ENCODE peak calls at places on chromosomes 13 and 19, in eight cellular contexts. A, P, M, I, G, C, F and Z are unnamed samples.

GRCh38 chr13:70959376-70959775 is 851.1 kb upstream of the KLHL1 start:
- DNase-seq in F (no peak), M (no peak), G (no peak), P (no peak), I (no peak), A (no peak), C (no peak), Z (no peak)

GRCh38 chr19:38388310-38389100 is at the start of gene SPRED3:
- DNase-seq in G (no peak), M (peak), I (no peak), A (peak), P (no peak), C (no peak), F (no peak), Z (peak)

GRCh38 chr19:48616041-48616436 is 1.2 kb upstream of the FAM83E start:
- DNase-seq in I (no peak), G (no peak), P (no peak), A (no peak), C (no peak), F (no peak), M (peak), Z (no peak)

GRCh38 chr13:75704194-75704941 is 68.2 kb downstream of the LMO7 start:
- DNase-seq in G (peak), C (peak), F (peak), I (no peak), P (no peak), A (peak), M (no peak), Z (no peak)

GRCh38 chr19:29202281-29202680 is 10.7 kb downstream of the UQCRFS1 start:
- DNase-seq in C (no peak), F (no peak), G (no peak), P (no peak), A (no peak), M (no peak), I (no peak), Z (no peak)

GRCh38 chr19:9945319-9945966 is 9.1 kb upstream of the OLFM2 start:
- DNase-seq in F (peak), M (no peak), A (peak), I (peak), P (peak), C (peak), G (peak), Z (peak)

GRCh38 chr13:82165396-82166174 is 1716.7 kb downstream of the SLITRK1 start:
- DNase-seq in G (no peak), M (peak), I (no peak), C (no peak), P (no peak), F (no peak), A (no peak), Z (no peak)

GRCh38 chr13:105462981-105463380 is 1072.5 kb downstream of the EFNB2 start:
- DNase-seq in I (no peak), G (no peak), C (no peak), F (no peak), P (no peak), M (no peak), A (peak), Z (no peak)

GRCh38 chr13:35598233-35598632 is 121.7 kb upstream of the MAB21L1 start:
- DNase-seq in F (no peak), C (no peak), A (no peak), P (no peak), I (no peak), M (no peak), G (no peak), Z (no peak)

GRCh38 chr13:91381371-91381770 is 17.1 kb upstream of the GPC5 start:
- DNase-seq in P (no peak), C (peak), A (peak), G (no peak), M (no peak), I (no peak), F (peak), Z (no peak)

GRCh38 chr13:62243146-62243545 is 827.5 kb upstream of the PCDH20 start:
- DNase-seq in F (no peak), A (no peak), C (no peak), G (no peak), I (no peak), M (no peak), P (no peak), Z (no peak)

DNA sequence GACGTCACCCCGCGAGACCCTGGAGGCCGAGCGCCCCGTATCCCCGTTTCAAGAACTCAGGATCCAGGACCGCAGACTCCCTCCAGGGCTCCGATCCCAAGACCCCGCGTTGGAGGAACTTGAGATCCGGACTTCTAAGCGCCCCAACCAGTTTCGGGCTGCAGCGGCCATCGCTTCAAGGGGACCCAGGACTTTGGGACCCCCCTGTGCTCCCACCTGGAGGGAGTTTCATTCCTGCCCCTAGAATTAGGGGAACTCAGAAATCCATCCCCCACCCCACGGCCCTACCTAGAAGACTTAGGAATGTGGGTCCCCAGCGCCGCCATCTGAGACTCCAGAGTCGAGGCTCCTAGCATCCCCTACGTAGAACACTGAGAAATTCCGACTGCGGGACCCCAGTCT is 399 bp downstream of the PLEKHG2 start:
- DNase-seq in F (no peak), M (no peak), A (no peak), I (no peak), G (no peak), P (no peak), C (no peak), Z (no peak)
- TF ChIP-seq CTCF in F (no peak), M (peak), A (peak), I (peak), G (peak), P (no peak), C (no peak), Z (peak)

DNA sequence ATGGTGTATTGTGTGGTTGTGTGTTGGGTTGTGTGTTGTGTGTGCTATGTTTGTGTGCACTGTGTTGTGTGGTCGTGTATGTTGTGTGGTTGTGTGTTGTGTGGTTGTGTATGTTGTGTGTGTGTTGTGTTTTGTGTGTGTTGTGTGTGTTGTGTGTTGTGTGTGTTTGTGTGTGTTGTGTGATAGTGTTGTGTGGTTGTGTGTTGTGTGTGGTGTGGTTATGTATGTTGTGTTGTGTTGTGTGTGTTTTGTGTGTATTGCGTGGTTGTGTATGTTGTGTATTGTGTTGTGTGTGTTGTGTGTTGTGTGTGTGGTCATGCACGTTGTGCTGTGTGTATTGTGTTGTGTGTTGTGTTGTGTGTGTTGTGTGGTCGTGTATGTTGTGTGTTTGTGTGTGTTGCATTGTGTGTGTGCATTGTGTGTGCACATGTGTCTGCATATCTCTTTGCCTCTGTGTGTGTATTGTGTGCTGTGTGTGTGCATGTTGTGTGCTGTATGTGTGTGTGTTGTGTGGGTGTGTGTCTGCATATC is 2.9 kb downstream of the C3 start:
- DNase-seq in I (no peak), M (no peak), G (no peak), C (no peak), F (peak), A (peak), P (no peak), Z (no peak)
- TF ChIP-seq CTCF in I (no peak), M (no peak), G (no peak), C (no peak), F (no peak), A (no peak), P (no peak), Z (no peak)

GRCh38 chr13:100235311-100235901 is 146.5 kb downstream of the PCCA start:
- DNase-seq in A (peak), P (peak), M (no peak), G (peak), I (no peak), C (peak), F (peak), Z (peak)
- TF ChIP-seq CTCF in A (peak), P (peak), M (peak), G (peak), I (peak), C (peak), F (peak), Z (peak)

GRCh38 chr19:33022472-33023116 is 42.1 kb downstream of the RHPN2 start:
- DNase-seq in F (no peak), I (peak), C (no peak), M (no peak), A (no peak), P (no peak), G (no peak), Z (peak)
- TF ChIP-seq CTCF in F (no peak), I (no peak), C (peak), M (no peak), A (no peak), P (no peak), G (peak), Z (no peak)

DNA sequence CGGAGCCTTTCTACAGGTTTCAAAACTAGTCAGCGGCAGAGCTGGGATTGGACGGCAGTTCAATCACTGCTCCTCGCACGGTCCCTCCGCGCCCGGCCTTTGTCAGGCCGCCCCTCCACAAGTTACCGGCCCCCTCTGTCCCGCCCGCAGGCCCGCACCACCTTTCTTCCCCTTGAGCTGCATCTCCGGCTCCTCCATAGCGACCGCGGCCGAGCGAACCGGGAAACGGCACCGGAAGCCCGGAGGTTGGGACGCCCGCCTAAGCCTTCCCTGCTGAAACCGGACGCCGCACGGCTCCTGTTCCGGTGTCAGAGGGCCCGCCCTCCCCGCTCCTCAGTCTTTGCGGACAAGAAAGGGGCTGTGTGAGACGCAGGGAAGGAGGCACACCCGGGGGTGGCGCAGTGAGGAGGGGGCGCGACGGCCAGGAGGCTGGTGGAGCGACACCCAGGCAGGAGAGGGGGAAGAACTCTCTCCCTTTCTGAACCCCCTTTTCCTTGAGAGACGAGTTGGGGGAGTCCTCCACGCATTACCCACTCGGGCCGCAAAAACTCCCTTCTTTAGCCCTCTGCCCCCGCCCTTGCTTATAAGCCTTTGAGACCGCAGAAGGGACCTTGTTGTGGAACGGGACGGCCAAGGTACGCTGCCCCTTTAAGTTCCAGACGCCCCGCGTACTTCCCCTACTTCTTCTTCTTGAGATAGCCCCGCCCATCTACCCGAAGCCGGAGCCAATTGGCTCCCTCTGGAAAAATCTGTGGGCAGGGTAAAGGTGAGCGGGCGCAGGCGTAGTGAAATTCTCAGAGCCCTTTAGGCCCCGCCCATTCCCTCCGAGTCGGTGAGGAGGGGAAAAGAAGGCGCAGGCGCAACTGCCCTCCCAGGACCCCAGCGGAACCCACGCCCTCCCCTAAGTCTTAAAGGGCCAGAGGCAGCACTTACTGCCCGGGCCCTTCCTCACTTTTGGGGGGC is at the start of the genes BORCS8 and RFXANK:
- DNase-seq in C (peak), M (peak), P (peak), G (peak), F (peak), A (peak), I (peak), Z (peak)
- TF ChIP-seq CTCF in C (no peak), M (no peak), P (no peak), G (no peak), F (no peak), A (no peak), I (peak), Z (no peak)